ENCODE peak calls at places on chromosomes 11 and 22, in eight cellular contexts. One of them, this sample, is unnamed.

GRCh38 chr11:128259816-128260215 is 327.5 kb downstream of the ETS1 start:
- DNase-seq in HFFc6: no peak
- DNase-seq in neural crest cell: no peak
- DNase-seq in A549: no peak
- DNase-seq in DND-41: no peak
- DNase-seq in H1: no peak
- DNase-seq in retinal pigment epithelial cell: no peak
- DNase-seq in endodermal cell: no peak
- DNase-seq in this sample: no peak

GRCh38 chr22:50673231-50674126 is 856 bp downstream of the SHANK3 start:
- DNase-seq in HFFc6: no peak
- DNase-seq in H1: peak
- DNase-seq in A549: no peak
- DNase-seq in neural crest cell: no peak
- DNase-seq in DND-41: no peak
- DNase-seq in endodermal cell: peak
- DNase-seq in retinal pigment epithelial cell: no peak
- DNase-seq in this sample: no peak

GRCh38 chr11:117833401-117833891 is 8.9 kb upstream of the FXYD2 start:
- DNase-seq in HFFc6: no peak
- DNase-seq in DND-41: no peak
- DNase-seq in A549: no peak
- DNase-seq in retinal pigment epithelial cell: no peak
- DNase-seq in H1: peak
- DNase-seq in neural crest cell: no peak
- DNase-seq in endodermal cell: peak
- DNase-seq in this sample: no peak

GRCh38 chr11:69027704-69028372 is 14.8 kb upstream of the MRGPRF start:
- DNase-seq in endodermal cell: no peak
- DNase-seq in A549: no peak
- DNase-seq in H1: no peak
- DNase-seq in HFFc6: no peak
- DNase-seq in retinal pigment epithelial cell: no peak
- DNase-seq in neural crest cell: no peak
- DNase-seq in DND-41: no peak
- DNase-seq in this sample: no peak

GRCh38 chr22:46971141-46971775 is 208.8 kb downstream of the TBC1D22A start:
- DNase-seq in endodermal cell: peak
- DNase-seq in H1: no peak
- DNase-seq in A549: no peak
- DNase-seq in retinal pigment epithelial cell: no peak
- DNase-seq in neural crest cell: no peak
- DNase-seq in DND-41: no peak
- DNase-seq in HFFc6: no peak
- DNase-seq in this sample: no peak

GRCh38 chr11:8222820-8223512 is 40.7 kb downstream of the LMO1 start:
- DNase-seq in H1: no peak
- DNase-seq in retinal pigment epithelial cell: no peak
- DNase-seq in DND-41: no peak
- DNase-seq in endodermal cell: peak
- DNase-seq in HFFc6: no peak
- DNase-seq in neural crest cell: no peak
- DNase-seq in A549: no peak
- DNase-seq in this sample: no peak

GRCh38 chr22:20997536-20998257 is 4.2 kb downstream of the THAP7 start:
- DNase-seq in retinal pigment epithelial cell: no peak
- DNase-seq in neural crest cell: no peak
- DNase-seq in A549: no peak
- DNase-seq in DND-41: peak
- DNase-seq in HFFc6: no peak
- DNase-seq in endodermal cell: no peak
- DNase-seq in H1: no peak
- DNase-seq in this sample: no peak

GRCh38 chr11:107676341-107676740 is 35.5 kb downstream of the SLN start:
- DNase-seq in HFFc6: no peak
- DNase-seq in neural crest cell: no peak
- DNase-seq in A549: no peak
- DNase-seq in DND-41: no peak
- DNase-seq in H1: no peak
- DNase-seq in retinal pigment epithelial cell: no peak
- DNase-seq in endodermal cell: no peak
- DNase-seq in this sample: no peak

GRCh38 chr22:20420157-20420842 is 17.3 kb downstream of the SCARF2 start:
- DNase-seq in HFFc6: no peak
- DNase-seq in H1: no peak
- DNase-seq in endodermal cell: no peak
- DNase-seq in retinal pigment epithelial cell: no peak
- DNase-seq in DND-41: no peak
- DNase-seq in A549: no peak
- DNase-seq in neural crest cell: no peak
- DNase-seq in this sample: no peak

GRCh38 chr11:7672960-7673723 is at the start of gene CYB5R2:
- DNase-seq in A549: peak
- DNase-seq in DND-41: no peak
- DNase-seq in H1: peak
- DNase-seq in endodermal cell: peak
- DNase-seq in retinal pigment epithelial cell: no peak
- DNase-seq in HFFc6: peak
- DNase-seq in neural crest cell: peak
- DNase-seq in this sample: no peak

GRCh38 chr11:3920148-3920852 is 64.8 kb downstream of the STIM1 start:
- DNase-seq in neural crest cell: no peak
- DNase-seq in A549: no peak
- DNase-seq in endodermal cell: no peak
- DNase-seq in HFFc6: peak
- DNase-seq in DND-41: peak
- DNase-seq in retinal pigment epithelial cell: no peak
- DNase-seq in H1: no peak
- DNase-seq in this sample: no peak

GRCh38 chr11:113474362-113475159 is 637 bp downstream of the DRD2 start:
- DNase-seq in H1: peak
- DNase-seq in DND-41: peak
- DNase-seq in retinal pigment epithelial cell: peak
- DNase-seq in A549: peak
- DNase-seq in HFFc6: peak
- DNase-seq in endodermal cell: peak
- DNase-seq in neural crest cell: peak
- DNase-seq in this sample: peak

GRCh38 chr22:29062286-29062949 is 787 bp upstream of the C22orf31 start:
- DNase-seq in retinal pigment epithelial cell: no peak
- DNase-seq in endodermal cell: peak
- DNase-seq in A549: no peak
- DNase-seq in H1: no peak
- DNase-seq in HFFc6: no peak
- DNase-seq in neural crest cell: no peak
- DNase-seq in DND-41: no peak
- DNase-seq in this sample: no peak

GRCh38 chr11:111365722-111366559 is 13.1 kb downstream of the POU2AF1 start:
- DNase-seq in retinal pigment epithelial cell: no peak
- DNase-seq in H1: no peak
- DNase-seq in HFFc6: no peak
- DNase-seq in DND-41: no peak
- DNase-seq in A549: no peak
- DNase-seq in neural crest cell: no peak
- DNase-seq in endodermal cell: no peak
- DNase-seq in this sample: no peak

GRCh38 chr22:39621826-39622225 is 51.3 kb downstream of the CACNA1I start:
- DNase-seq in HFFc6: no peak
- DNase-seq in retinal pigment epithelial cell: no peak
- DNase-seq in neural crest cell: no peak
- DNase-seq in DND-41: no peak
- DNase-seq in H1: no peak
- DNase-seq in A549: no peak
- DNase-seq in endodermal cell: no peak
- DNase-seq in this sample: no peak

GRCh38 chr22:39624501-39624821 is 53.9 kb downstream of the CACNA1I start:
- DNase-seq in retinal pigment epithelial cell: no peak
- DNase-seq in DND-41: no peak
- DNase-seq in endodermal cell: no peak
- DNase-seq in A549: no peak
- DNase-seq in neural crest cell: no peak
- DNase-seq in HFFc6: no peak
- DNase-seq in H1: no peak
- DNase-seq in this sample: no peak

GRCh38 chr22:39623603-39624500 is 53.3 kb downstream of the CACNA1I start:
- DNase-seq in H1: no peak
- DNase-seq in DND-41: no peak
- DNase-seq in retinal pigment epithelial cell: no peak
- DNase-seq in HFFc6: no peak
- DNase-seq in neural crest cell: no peak
- DNase-seq in endodermal cell: peak
- DNase-seq in A549: no peak
- DNase-seq in this sample: no peak

GRCh38 chr22:39620924-39621690 is 50.6 kb downstream of the CACNA1I start:
- DNase-seq in endodermal cell: no peak
- DNase-seq in A549: no peak
- DNase-seq in retinal pigment epithelial cell: no peak
- DNase-seq in DND-41: no peak
- DNase-seq in H1: no peak
- DNase-seq in neural crest cell: no peak
- DNase-seq in HFFc6: no peak
- DNase-seq in this sample: no peak

DNA sequence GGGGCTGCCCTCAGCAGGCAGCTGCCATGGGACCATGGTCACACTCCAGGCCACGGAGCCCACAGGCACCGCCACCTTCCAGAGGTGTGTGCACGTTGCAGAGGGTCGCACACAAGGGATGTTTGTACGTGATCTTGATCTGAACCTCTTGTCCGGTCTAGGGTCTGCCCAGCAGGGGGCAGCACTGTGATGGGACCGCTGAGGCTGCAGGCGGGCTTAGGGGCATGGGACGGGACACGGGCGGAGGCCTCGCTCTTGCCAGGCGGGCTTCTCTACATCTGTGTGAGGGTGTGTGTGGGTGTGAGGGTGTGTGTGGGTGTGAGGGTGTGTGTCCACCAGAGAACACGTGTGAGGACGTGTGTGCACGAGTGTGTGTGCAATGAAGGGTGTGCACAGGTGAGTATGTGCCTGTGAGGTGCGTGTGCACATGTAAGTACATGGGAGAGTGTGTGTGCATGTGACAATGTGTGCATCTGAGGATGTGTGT is 52.4 kb downstream of the CACNA1I start:
- DNase-seq in retinal pigment epithelial cell: no peak
- DNase-seq in DND-41: peak
- DNase-seq in neural crest cell: peak
- DNase-seq in HFFc6: no peak
- DNase-seq in endodermal cell: peak
- DNase-seq in A549: peak
- DNase-seq in H1: peak
- DNase-seq in this sample: no peak
- TF ChIP-seq CTCF in retinal pigment epithelial cell: peak
- TF ChIP-seq CTCF in DND-41: peak
- TF ChIP-seq CTCF in neural crest cell: peak
- TF ChIP-seq CTCF in HFFc6: peak
- TF ChIP-seq CTCF in endodermal cell: peak
- TF ChIP-seq CTCF in A549: peak
- TF ChIP-seq CTCF in H1: peak
- TF ChIP-seq CTCF in this sample: peak

DNA sequence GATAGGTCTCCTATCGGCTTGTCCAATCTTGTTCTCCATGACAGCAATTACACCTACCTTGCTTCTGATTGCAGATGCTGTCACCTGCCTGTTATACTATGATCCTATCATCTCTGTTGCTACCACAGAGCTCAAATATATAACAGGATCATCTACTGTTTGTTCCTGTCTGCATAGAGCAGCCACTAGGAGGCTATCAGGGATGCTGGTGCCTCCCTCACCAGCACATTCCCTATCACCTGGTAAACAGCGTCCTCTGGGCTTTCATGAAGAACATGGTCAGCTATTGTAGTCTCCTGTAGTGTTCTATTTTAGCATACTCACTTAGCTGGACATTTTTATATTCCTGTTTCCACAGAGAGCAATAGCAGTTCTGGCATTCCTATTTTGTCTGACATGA is 87.8 kb upstream of the FAT3 start:
- DNase-seq in A549: no peak
- DNase-seq in DND-41: no peak
- DNase-seq in retinal pigment epithelial cell: no peak
- DNase-seq in HFFc6: no peak
- DNase-seq in H1: no peak
- DNase-seq in neural crest cell: no peak
- DNase-seq in endodermal cell: peak
- DNase-seq in this sample: no peak
- TF ChIP-seq CTCF in A549: peak
- TF ChIP-seq CTCF in DND-41: no peak
- TF ChIP-seq CTCF in retinal pigment epithelial cell: peak
- TF ChIP-seq CTCF in HFFc6: peak
- TF ChIP-seq CTCF in H1: peak
- TF ChIP-seq CTCF in neural crest cell: peak
- TF ChIP-seq CTCF in endodermal cell: peak
- TF ChIP-seq CTCF in this sample: no peak

DNA sequence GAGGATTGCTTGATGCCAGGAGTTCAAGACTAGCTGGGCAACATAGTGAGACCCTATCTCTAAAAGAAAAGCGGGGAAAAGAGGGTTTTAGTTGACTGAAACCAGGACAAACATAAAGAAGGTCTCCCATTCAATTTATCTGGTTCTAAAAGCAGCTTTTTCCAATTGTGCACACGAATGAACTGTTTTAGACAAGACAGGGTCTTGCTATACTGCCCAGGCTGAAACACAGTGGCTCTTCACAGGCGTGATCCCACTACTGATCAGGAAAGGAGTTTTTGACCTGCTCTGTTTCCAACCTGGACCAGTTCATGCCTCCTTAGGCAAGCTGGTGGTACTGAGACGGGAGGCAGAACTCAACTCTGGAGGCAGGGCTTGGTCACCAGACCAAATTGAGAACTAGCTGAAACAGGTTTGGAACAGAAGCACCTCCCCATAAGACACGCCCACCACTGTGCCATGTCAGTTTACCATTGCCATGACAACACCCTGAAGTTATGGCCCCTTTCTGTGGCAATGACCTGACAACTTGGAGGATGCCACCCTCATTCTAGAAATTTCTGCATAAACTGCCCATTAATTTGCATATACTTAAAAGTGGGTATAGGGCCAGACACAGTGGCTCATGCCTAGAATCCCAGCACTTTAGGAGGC is 2.7 kb upstream of the NUCB2 start:
- DNase-seq in HFFc6: no peak
- DNase-seq in DND-41: peak
- DNase-seq in A549: no peak
- DNase-seq in endodermal cell: peak
- DNase-seq in H1: peak
- DNase-seq in retinal pigment epithelial cell: no peak
- DNase-seq in neural crest cell: no peak
- DNase-seq in this sample: no peak
- TF ChIP-seq CTCF in HFFc6: no peak
- TF ChIP-seq CTCF in DND-41: no peak
- TF ChIP-seq CTCF in A549: no peak
- TF ChIP-seq CTCF in endodermal cell: no peak
- TF ChIP-seq CTCF in H1: no peak
- TF ChIP-seq CTCF in retinal pigment epithelial cell: no peak
- TF ChIP-seq CTCF in neural crest cell: no peak
- TF ChIP-seq CTCF in this sample: no peak

DNA sequence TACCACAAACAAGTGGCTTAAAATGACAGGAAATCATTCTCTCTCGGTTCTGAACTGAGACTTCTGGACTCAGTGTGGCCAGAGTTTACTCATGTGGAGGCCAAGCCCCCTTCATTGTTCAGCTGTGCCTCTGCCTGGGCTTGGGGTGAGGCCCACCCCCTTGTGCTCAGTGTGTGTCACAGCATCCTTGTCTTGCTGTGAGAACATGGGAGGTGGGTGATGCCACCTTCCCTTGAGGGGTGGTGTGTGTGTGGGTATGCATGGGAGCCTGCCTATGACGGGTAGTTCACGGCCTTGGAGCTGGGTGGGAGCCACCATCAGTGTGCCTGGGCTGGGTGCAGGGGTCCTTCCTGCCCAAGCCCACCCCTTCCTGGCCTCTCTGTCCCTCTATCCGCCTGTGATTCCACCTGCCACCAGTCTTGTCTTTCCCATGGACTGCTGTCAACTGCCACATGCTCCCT is 101.7 kb downstream of the MORC2 start:
- DNase-seq in neural crest cell: no peak
- DNase-seq in H1: no peak
- DNase-seq in retinal pigment epithelial cell: no peak
- DNase-seq in endodermal cell: peak
- DNase-seq in A549: peak
- DNase-seq in DND-41: no peak
- DNase-seq in HFFc6: no peak
- DNase-seq in this sample: no peak
- TF ChIP-seq CTCF in neural crest cell: peak
- TF ChIP-seq CTCF in H1: peak
- TF ChIP-seq CTCF in retinal pigment epithelial cell: peak
- TF ChIP-seq CTCF in endodermal cell: peak
- TF ChIP-seq CTCF in A549: no peak
- TF ChIP-seq CTCF in DND-41: peak
- TF ChIP-seq CTCF in HFFc6: peak
- TF ChIP-seq CTCF in this sample: no peak

This sample was measured in AG04450.